ENCODE peak calls at places on chromosomes 12 and 14, in four cellular contexts. One of them, this sample, is unnamed.

GRCh38 chr14:59356298-59356697 is 108.9 kb downstream of the GPR135 start:
- DNase-seq in GM12878: no peak
- DNase-seq in HepG2: no peak
- DNase-seq in H1: no peak
- DNase-seq in this sample: no peak

GRCh38 chr12:64780531-64781373 is 21.5 kb upstream of the GNS start:
- DNase-seq in GM12878: no peak
- DNase-seq in HepG2: no peak
- DNase-seq in H1: peak; percentile 73
- DNase-seq in this sample: peak; percentile 81

GRCh38 chr14:54669759-54670630 is 103.1 kb downstream of the SAMD4A start:
- DNase-seq in GM12878: no peak
- DNase-seq in HepG2: no peak
- DNase-seq in H1: no peak
- DNase-seq in this sample: no peak

GRCh38 chr12:89166525-89166934 is 185.8 kb downstream of the DUSP6 start:
- DNase-seq in GM12878: peak; percentile 43
- DNase-seq in HepG2: no peak
- DNase-seq in H1: no peak
- DNase-seq in this sample: no peak

GRCh38 chr12:74393265-74393664 is 144.4 kb upstream of the ATXN7L3B start:
- DNase-seq in GM12878: no peak
- DNase-seq in HepG2: no peak
- DNase-seq in H1: no peak
- DNase-seq in this sample: no peak

GRCh38 chr12:93089805-93090569 is 160.9 kb upstream of the EEA1 start:
- DNase-seq in GM12878: no peak
- DNase-seq in HepG2: no peak
- DNase-seq in H1: no peak
- DNase-seq in this sample: no peak

GRCh38 chr12:75190846-75191245 is 18.8 kb downstream of the KCNC2 start:
- DNase-seq in GM12878: no peak
- DNase-seq in HepG2: no peak
- DNase-seq in H1: no peak
- DNase-seq in this sample: no peak

GRCh38 chr14:65462411-65462810 is 49.9 kb downstream of the FUT8 start:
- DNase-seq in GM12878: peak; percentile 85
- DNase-seq in HepG2: no peak
- DNase-seq in H1: no peak
- DNase-seq in this sample: no peak

GRCh38 chr14:93133476-93133875 is 17.8 kb upstream of the ITPK1 start:
- DNase-seq in GM12878: no peak
- DNase-seq in HepG2: no peak
- DNase-seq in H1: no peak
- DNase-seq in this sample: no peak

GRCh38 chr12:6958609-6959375 is 7.6 kb downstream of the PTPN6 start:
- DNase-seq in GM12878: no peak
- DNase-seq in HepG2: no peak
- DNase-seq in H1: no peak
- DNase-seq in this sample: peak; percentile 16

GRCh38 chr14:92647499-92648279 is 100.7 kb downstream of the LGMN start:
- DNase-seq in GM12878: no peak
- DNase-seq in HepG2: no peak
- DNase-seq in H1: no peak
- DNase-seq in this sample: no peak

GRCh38 chr14:75454963-75455546 is 27.2 kb downstream of the JDP2 start:
- DNase-seq in GM12878: no peak
- DNase-seq in HepG2: peak; percentile 15
- DNase-seq in H1: no peak
- DNase-seq in this sample: peak; percentile 50

GRCh38 chr14:70698288-70698687 is 56.6 kb downstream of the TTC9 start:
- DNase-seq in GM12878: no peak
- DNase-seq in HepG2: peak; percentile 29
- DNase-seq in H1: no peak
- DNase-seq in this sample: no peak

GRCh38 chr12:48004039-48004940 is at the start of gene COL2A1:
- DNase-seq in GM12878: no peak
- DNase-seq in HepG2: no peak
- DNase-seq in H1: peak; percentile 88
- DNase-seq in this sample: peak; percentile 75

GRCh38 chr14:106766145-106766544 is 1239.8 kb downstream of the TMEM121 start:
- DNase-seq in GM12878: no peak
- DNase-seq in HepG2: no peak
- DNase-seq in H1: no peak
- DNase-seq in this sample: no peak

GRCh38 chr14:49623387-49623786 is 2.8 kb downstream of the MGAT2 start:
- DNase-seq in GM12878: no peak
- DNase-seq in HepG2: no peak
- DNase-seq in H1: no peak
- DNase-seq in this sample: no peak

GRCh38 chr12:34396006-34396860 is 373.9 kb downstream of the ALG10 start:
- DNase-seq in GM12878: no peak
- DNase-seq in HepG2: no peak
- DNase-seq in H1: peak; percentile 3
- DNase-seq in this sample: peak; percentile 1

GRCh38 chr12:16564675-16565074 is 41.3 kb downstream of the LMO3 start:
- DNase-seq in GM12878: no peak
- DNase-seq in HepG2: no peak
- DNase-seq in H1: no peak
- DNase-seq in this sample: no peak

GRCh38 chr12:118053071-118053985 is 7.7 kb downstream of the WSB2 start:
- DNase-seq in GM12878: no peak
- DNase-seq in HepG2: peak; percentile 40
- DNase-seq in H1: no peak
- DNase-seq in this sample: no peak

GRCh38 chr12:19222566-19222965 is 93.0 kb downstream of the PLEKHA5 start:
- DNase-seq in GM12878: no peak
- DNase-seq in HepG2: no peak
- DNase-seq in H1: no peak
- DNase-seq in this sample: no peak

GRCh38 chr14:70123796-70124195 is 65.0 kb downstream of the SLC8A3 start:
- DNase-seq in GM12878: no peak
- DNase-seq in HepG2: no peak
- DNase-seq in H1: no peak
- DNase-seq in this sample: no peak

GRCh38 chr12:89179983-89180382 is 172.3 kb downstream of the DUSP6 start:
- DNase-seq in GM12878: no peak
- DNase-seq in HepG2: no peak
- DNase-seq in H1: no peak
- DNase-seq in this sample: peak; percentile 4

GRCh38 chr14:75479770-75480600 is 42.3 kb upstream of the BATF start:
- DNase-seq in GM12878: no peak
- DNase-seq in HepG2: no peak
- DNase-seq in H1: peak; percentile 51
- DNase-seq in this sample: no peak

GRCh38 chr12:120468271-120468845 is 1.2 kb downstream of the SRSF9 start:
- DNase-seq in GM12878: no peak
- DNase-seq in HepG2: peak; percentile 44
- DNase-seq in H1: peak; percentile 59
- DNase-seq in this sample: peak; percentile 65

GRCh38 chr12:126895946-126896520 is 1370.9 kb upstream of the TMEM132C start:
- DNase-seq in GM12878: no peak
- DNase-seq in HepG2: no peak
- DNase-seq in H1: no peak
- DNase-seq in this sample: no peak

DNA sequence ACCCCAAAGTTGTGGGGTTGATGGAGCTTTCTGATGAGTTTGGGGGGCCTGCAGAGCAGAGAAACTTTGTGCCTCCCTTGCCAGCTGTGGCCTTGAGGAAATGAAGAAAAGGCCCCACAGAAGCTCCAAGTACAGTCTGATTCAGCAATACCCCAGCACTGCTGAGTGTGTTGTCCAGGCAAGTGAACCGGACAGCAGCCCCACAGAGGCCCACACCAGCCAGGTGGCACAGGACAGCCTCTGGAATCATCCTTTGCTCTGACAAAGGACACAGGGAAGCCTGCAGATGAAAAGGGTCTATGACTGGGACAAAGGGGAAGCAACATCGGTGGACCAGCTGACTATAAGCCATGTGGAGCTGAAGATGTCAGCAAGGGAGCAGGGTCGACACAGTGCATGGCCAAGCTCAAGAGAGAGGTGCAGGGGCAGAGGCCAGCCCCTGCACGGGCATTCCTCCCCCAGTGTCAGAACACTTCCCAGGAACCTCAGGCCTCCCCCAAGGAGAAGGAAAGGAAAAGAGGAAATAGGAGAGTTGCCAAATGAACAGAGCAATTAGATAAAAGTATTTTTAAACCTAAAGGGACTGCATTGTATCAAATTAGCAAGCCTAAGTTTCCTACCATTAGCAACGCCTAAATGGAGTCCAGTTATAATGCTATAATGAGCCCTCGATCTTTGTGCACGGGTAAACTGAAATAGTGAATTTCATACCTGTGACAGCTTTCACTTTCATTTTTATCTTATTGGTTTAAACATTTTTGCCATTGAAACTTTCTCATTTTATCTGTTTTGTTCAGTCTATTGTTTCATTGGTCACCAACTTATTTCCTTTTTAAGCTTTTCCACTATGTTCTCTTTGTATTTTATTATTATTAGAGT is 46.3 kb upstream of the PTGDR start:
- DNase-seq in GM12878: no peak
- DNase-seq in HepG2: no peak
- DNase-seq in H1: no peak
- DNase-seq in this sample: no peak
- TF ChIP-seq TCF12 in GM12878: no peak
- TF ChIP-seq TCF12 in HepG2: no peak
- TF ChIP-seq TCF12 in H1: no peak
- TF ChIP-seq TCF12 in this sample: no peak

GRCh38 chr14:104115691-104116543 is 22.5 kb upstream of the KIF26A start:
- DNase-seq in GM12878: no peak
- DNase-seq in HepG2: no peak
- DNase-seq in H1: peak; percentile 51
- DNase-seq in this sample: peak; percentile 27

GRCh38 chr14:104115131-104115600 is 23.2 kb upstream of the KIF26A start:
- DNase-seq in GM12878: no peak
- DNase-seq in HepG2: no peak
- DNase-seq in H1: no peak
- DNase-seq in this sample: no peak

GRCh38 chr14:104113631-104114420 is 24.6 kb upstream of the KIF26A start:
- DNase-seq in GM12878: no peak
- DNase-seq in HepG2: no peak
- DNase-seq in H1: peak; percentile 45
- DNase-seq in this sample: no peak

GRCh38 chr14:104112609-104113571 is 25.5 kb upstream of the KIF26A start:
- DNase-seq in GM12878: no peak
- DNase-seq in HepG2: no peak
- DNase-seq in H1: peak; percentile 39
- DNase-seq in this sample: peak; percentile 29

GRCh38 chr14:104114421-104115130 is 23.8 kb upstream of the KIF26A start:
- DNase-seq in GM12878: no peak
- DNase-seq in HepG2: no peak
- DNase-seq in H1: no peak
- DNase-seq in this sample: peak; percentile 36
- TF ChIP-seq TCF12 in GM12878: no peak
- TF ChIP-seq TCF12 in HepG2: no peak
- TF ChIP-seq TCF12 in H1: no peak
- TF ChIP-seq TCF12 in this sample: no peak

DNA sequence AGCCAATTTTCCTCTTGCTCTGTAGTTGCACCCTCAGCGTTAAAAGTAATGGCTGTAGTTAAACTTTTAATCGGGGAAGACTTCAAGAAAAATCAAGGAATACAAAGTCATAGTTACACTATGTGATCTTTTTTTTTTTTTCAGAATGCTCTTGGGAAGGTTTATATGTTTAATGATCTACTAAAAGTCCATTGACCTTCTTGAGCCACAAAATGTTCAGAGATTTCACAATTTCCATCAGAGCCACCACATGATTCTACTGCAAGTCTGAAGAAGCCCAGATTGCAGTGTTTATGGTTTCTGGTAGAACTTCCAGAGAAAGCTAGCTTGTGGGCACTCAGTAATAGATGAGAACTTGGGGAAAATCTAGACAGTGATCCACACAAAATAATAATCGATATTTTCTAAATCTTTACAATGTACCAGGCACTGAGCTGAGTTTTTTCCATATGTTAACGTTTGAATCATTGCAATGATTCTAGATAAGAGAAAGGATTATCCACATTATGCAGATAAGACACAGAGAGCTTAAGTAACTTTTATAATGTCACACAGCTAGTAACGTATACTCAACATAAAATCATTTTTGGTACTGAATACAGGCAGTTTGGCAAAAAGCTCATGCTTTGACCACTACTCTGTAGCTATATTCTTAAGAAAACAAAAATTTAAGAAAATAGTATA is 38.3 kb downstream of the GYS2 start:
- DNase-seq in GM12878: no peak
- DNase-seq in HepG2: peak; percentile 32
- DNase-seq in H1: no peak
- DNase-seq in this sample: no peak
- TF ChIP-seq TCF12 in GM12878: no peak
- TF ChIP-seq TCF12 in HepG2: no peak
- TF ChIP-seq TCF12 in H1: no peak
- TF ChIP-seq TCF12 in this sample: no peak

DNA sequence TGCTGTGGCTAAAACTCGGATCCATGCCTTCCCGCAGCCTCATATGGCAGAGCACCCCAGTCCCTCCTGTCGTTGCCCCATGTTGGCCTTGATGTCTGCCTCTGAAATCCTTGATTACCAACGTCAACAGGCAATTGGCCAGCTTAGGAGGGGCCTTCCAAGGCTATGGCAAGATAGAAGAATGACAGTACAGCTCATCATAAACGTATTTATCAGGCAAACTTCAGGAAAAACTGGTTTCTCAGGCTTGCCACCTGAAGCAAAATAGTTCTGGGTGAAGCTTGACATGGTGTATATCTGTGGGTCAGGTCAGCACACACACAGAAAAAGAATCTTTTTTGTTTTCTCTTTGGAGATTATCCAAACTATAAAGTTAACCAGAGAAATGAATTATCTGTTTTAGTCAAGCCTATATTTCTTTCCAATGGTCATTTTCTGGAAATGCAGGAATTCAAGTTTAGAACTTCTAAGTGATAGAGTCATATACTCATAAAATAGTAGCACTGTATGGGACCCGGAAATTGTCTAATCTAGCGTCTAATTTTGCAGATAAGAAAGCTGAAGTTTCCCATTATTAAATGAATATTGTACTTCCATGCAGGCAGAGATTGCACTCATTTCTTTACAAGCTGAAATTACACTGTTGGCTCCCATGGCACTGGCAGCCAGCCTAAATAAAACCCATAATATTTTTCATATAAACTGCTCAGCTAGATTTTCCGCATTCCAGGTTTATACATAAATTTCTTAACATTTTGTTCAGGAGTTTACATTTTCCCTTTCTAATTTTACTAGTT is 24.4 kb upstream of the DUSP16 start:
- DNase-seq in GM12878: no peak
- DNase-seq in HepG2: no peak
- DNase-seq in H1: no peak
- DNase-seq in this sample: no peak
- TF ChIP-seq TCF12 in GM12878: no peak
- TF ChIP-seq TCF12 in HepG2: no peak
- TF ChIP-seq TCF12 in H1: no peak
- TF ChIP-seq TCF12 in this sample: no peak

This sample was measured in SK-N-SH.